ENCODE peak calls at places on chromosomes 12 and 14, in four cellular contexts. I is upper lobe of left lung, J is esophagus muscularis mucosa, C is HCT116. N is an unnamed sample.
A peak's percentile ranks its signal among the peaks of the same experiment; 100 is the strongest.

GRCh38 chr12:113048716-113049127 is 7.8 kb upstream of the DTX1 start:
- DNase-seq in I (peak; percentile 54), J (no peak), C (peak; percentile 45), N (no peak)

GRCh38 chr14:94680498-94681288 is 68.5 kb downstream of the SERPINA3 start:
- DNase-seq in I (peak; percentile 13), J (no peak), C (no peak), N (no peak)

GRCh38 chr14:68628605-68629310 is 164.1 kb downstream of the ZFP36L1 start:
- DNase-seq in I (peak; percentile 75), J (peak; percentile 89), C (no peak), N (no peak)

GRCh38 chr12:132273992-132274334 is 55.4 kb downstream of the GALNT9 start:
- DNase-seq in I (no peak), J (no peak), C (no peak), N (no peak)

GRCh38 chr14:100979780-100980179 is 76.3 kb upstream of the RTL1 start:
- DNase-seq in I (no peak), J (no peak), C (no peak), N (no peak)

GRCh38 chr12:20567413-20567812 is 127.7 kb upstream of the SLCO1C1 start:
- DNase-seq in I (no peak), J (no peak), C (no peak), N (no peak)

GRCh38 chr12:69534389-69534822 is 50.9 kb upstream of the CCT2 start:
- DNase-seq in I (peak; percentile 68), J (peak; percentile 92), C (peak; percentile 7), N (no peak)

GRCh38 chr14:99186956-99187690 is 84.9 kb downstream of the BCL11B start:
- DNase-seq in I (no peak), J (no peak), C (no peak), N (no peak)

GRCh38 chr12:14776236-14776959 is 26.9 kb downstream of the WBP11 start:
- DNase-seq in I (no peak), J (no peak), C (no peak), N (no peak)

GRCh38 chr12:104671407-104672095 is 214.8 kb downstream of the CHST11 start:
- DNase-seq in I (peak; percentile 96), J (peak; percentile 95), C (peak; percentile 93), N (peak; percentile 87)

GRCh38 chr14:58108717-58109116 is 43.3 kb downstream of the ARMH4 start:
- DNase-seq in I (no peak), J (no peak), C (no peak), N (no peak)

GRCh38 chr12:2358986-2359658 is 306.3 kb downstream of the CACNA1C start:
- DNase-seq in I (no peak), J (no peak), C (no peak), N (no peak)

GRCh38 chr12:29880987-29881386 is 97.2 kb upstream of the TMTC1 start:
- DNase-seq in I (no peak), J (no peak), C (no peak), N (no peak)

GRCh38 chr12:48005750-48006021 is 1.4 kb upstream of the COL2A1 start:
- DNase-seq in I (no peak), J (no peak), C (no peak), N (no peak)

GRCh38 chr14:22556021-22556989 is 32.7 kb downstream of the DAD1 start:
- DNase-seq in I (peak; percentile 69), J (no peak), C (no peak), N (peak; percentile 97)

GRCh38 chr12:127926004-127926403 is 341.0 kb upstream of the TMEM132C start:
- DNase-seq in I (no peak), J (peak; percentile 79), C (no peak), N (no peak)

GRCh38 chr14:23183076-23183475 is 384 bp downstream of the SLC7A8 start:
- DNase-seq in I (no peak), J (no peak), C (no peak), N (no peak)

GRCh38 chr12:4987076-4987775 is 56.5 kb upstream of the KCNA5 start:
- DNase-seq in I (no peak), J (no peak), C (no peak), N (no peak)

GRCh38 chr12:80861636-80862378 is 75.9 kb downstream of the LIN7A start:
- DNase-seq in I (no peak), J (no peak), C (no peak), N (no peak)

GRCh38 chr12:50452795-50453194 is 52.0 kb upstream of the DIP2B start:
- DNase-seq in I (no peak), J (no peak), C (no peak), N (no peak)

GRCh38 chr12:38544357-38545066 is 227.9 kb downstream of the ALG10B start:
- DNase-seq in I (no peak), J (no peak), C (no peak), N (no peak)

GRCh38 chr14:78154827-78155226 is 15.3 kb upstream of the NRXN3 start:
- DNase-seq in I (no peak), J (no peak), C (no peak), N (no peak)

GRCh38 chr12:98224584-98225221 is 290.7 kb upstream of the TMPO start:
- DNase-seq in I (no peak), J (no peak), C (no peak), N (no peak)

GRCh38 chr14:94239416-94239815 is 53.7 kb downstream of the SERPINA10 start:
- DNase-seq in I (no peak), J (no peak), C (no peak), N (no peak)

GRCh38 chr14:55271572-55272414 is 572 bp downstream of the FBXO34 start:
- DNase-seq in I (peak; percentile 89), J (peak; percentile 93), C (peak; percentile 67), N (peak; percentile 91)

GRCh38 chr12:101697930-101698781 is 716 bp downstream of the CHPT1 start:
- DNase-seq in I (peak; percentile 67), J (no peak), C (no peak), N (peak; percentile 91)

GRCh38 chr12:109552971-109553370 is 20.3 kb downstream of the MMAB start:
- DNase-seq in I (no peak), J (no peak), C (no peak), N (no peak)

GRCh38 chr12:105705765-105706164 is 375.3 kb downstream of the C12orf75 start:
- DNase-seq in I (no peak), J (no peak), C (peak; percentile 33), N (no peak)

GRCh38 chr12:106583578-106584103 is 837 bp downstream of the RFX4 start:
- DNase-seq in I (no peak), J (peak; percentile 62), C (no peak), N (no peak)

GRCh38 chr12:66984962-66985361 is 284.2 kb upstream of the CAND1 start:
- DNase-seq in I (no peak), J (no peak), C (no peak), N (no peak)

GRCh38 chr14:57189070-57189469 is 79.6 kb downstream of the EXOC5 start:
- DNase-seq in I (no peak), J (no peak), C (peak; percentile 15), N (no peak)

GRCh38 chr14:71103662-71104484 is 196.6 kb downstream of the PCNX1 start:
- DNase-seq in I (no peak), J (no peak), C (peak; percentile 41), N (no peak)

GRCh38 chr14:93084402-93084801 is 31.3 kb downstream of the ITPK1 start:
- DNase-seq in I (no peak), J (no peak), C (no peak), N (no peak)

GRCh38 chr14:93079865-93080403 is 35.8 kb downstream of the ITPK1 start:
- DNase-seq in I (no peak), J (no peak), C (no peak), N (no peak)

GRCh38 chr14:93082576-93083001 is 33.1 kb downstream of the ITPK1 start:
- DNase-seq in I (no peak), J (no peak), C (no peak), N (no peak)

GRCh38 chr14:93083898-93084297 is 31.8 kb downstream of the ITPK1 start:
- DNase-seq in I (no peak), J (no peak), C (no peak), N (no peak)

DNA sequence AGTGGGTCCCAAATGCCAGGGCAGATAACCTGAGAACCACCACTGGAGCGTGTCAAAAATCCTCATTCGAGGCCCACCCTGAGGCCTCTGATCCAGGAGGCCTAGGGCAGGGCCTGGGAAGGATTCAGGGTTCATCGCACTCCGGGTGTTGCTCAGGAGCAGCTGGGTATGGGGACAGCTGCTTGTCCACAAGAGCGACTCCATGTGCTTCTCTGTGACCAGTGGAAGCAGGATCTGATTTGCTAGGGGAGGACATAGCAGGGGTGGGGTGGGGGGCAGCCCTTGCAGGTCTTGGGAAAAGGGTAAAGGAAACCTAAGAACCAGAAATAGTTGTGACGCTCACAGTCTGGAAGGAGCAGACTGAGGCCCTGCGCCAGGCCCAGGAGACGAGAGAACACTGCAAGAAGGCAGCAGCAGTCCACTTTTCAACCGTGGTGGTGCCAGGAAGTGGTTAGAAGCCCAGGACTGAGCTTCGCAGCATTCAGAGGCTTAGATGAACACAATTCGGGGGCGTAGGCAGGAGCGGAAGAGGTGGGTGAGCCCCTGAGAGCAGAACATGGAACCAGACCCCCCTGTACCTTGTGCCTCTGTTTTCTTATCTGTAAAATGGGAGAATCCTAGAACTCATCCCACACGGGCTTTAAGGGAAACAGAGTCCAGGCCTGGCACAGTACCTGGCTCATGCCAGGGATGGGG is 33.7 kb downstream of the ITPK1 start:
- DNase-seq in I (no peak), J (no peak), C (no peak), N (no peak)
- TF ChIP-seq POLR2AphosphoS5 in I (no peak), J (no peak), C (no peak), N (peak; percentile 30)

GRCh38 chr14:34460295-34460694 is 1.7 kb downstream of the SPTSSA start:
- DNase-seq in I (no peak), J (no peak), C (no peak), N (no peak)

GRCh38 chr14:34462132-34462893 is at the start of gene SPTSSA:
- DNase-seq in I (peak; percentile 95), J (peak; percentile 97), C (peak; percentile 63), N (peak; percentile 98)

GRCh38 chr14:34460841-34461240 is 1.2 kb downstream of the SPTSSA start:
- DNase-seq in I (no peak), J (no peak), C (no peak), N (no peak)

GRCh38 chr14:34463598-34463961 is 1.5 kb upstream of the SPTSSA start:
- DNase-seq in I (no peak), J (no peak), C (no peak), N (no peak)

DNA sequence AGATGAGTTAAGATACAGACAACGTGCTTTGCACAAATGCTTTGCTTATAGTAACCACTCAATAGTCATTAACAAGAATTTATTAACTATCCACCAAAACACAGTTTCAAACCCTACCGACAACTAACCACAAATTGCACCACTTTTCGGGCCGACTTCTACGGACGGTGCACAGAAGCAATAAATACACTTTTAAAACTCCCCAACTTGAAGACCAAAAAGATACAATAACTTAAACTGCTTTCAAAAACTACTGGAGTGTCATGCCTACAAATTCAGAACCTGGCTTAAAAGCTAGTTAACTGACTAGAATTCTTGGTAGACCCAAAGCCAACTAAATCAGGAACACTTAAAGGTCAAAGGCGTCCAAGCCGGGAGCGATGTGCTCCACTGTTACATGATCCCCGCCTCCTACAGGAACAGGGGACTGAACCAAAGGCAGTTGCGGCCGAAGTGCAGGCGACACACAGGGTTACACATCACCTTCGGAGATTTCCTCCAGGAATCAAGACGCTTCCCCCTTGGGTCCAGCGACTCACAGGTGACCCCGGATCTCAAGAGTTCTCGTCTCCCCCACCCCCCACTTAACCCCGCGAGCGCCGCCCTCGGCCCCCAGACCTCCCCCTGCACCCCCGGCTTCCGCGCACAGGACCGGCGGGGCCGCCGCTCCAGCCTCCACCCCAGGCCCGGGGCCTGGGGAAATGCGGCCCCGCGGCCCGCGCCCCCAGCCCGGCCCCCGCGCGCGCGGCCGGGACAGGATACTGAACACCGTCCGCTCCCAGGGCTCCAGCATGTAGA is 507 bp downstream of the SPTSSA start:
- DNase-seq in I (peak; percentile 63), J (no peak), C (peak; percentile 13), N (no peak)
- TF ChIP-seq POLR2AphosphoS5 in I (no peak), J (no peak), C (no peak), N (no peak)

GRCh38 chr12:71521125-71521524 is 81.5 kb downstream of the LGR5 start:
- DNase-seq in I (no peak), J (no peak), C (no peak), N (no peak)
- TF ChIP-seq POLR2AphosphoS5 in I (no peak), J (no peak), C (no peak), N (no peak)

GRCh38 chr12:56157201-56158028 is 744 bp upstream of the MYL6 start:
- DNase-seq in I (peak; percentile 78), J (peak; percentile 95), C (peak; percentile 70), N (peak; percentile 88)
- TF ChIP-seq POLR2AphosphoS5 in I (peak; percentile 43), J (no peak), C (peak; percentile 22), N (no peak)